ENCODE peak calls at places on chromosomes 1 and 21, in five cellular contexts. One of them, this sample, is unnamed.

GRCh38 chr1:33348194-33348593 is 27.3 kb upstream of the A3GALT2 start:
- DNase-seq in GM23248: peak; percentile 66
- DNase-seq in PC-3: peak; percentile 28
- DNase-seq in IMR-90: peak; percentile 52
- DNase-seq in kidney: no peak
- DNase-seq in this sample: no peak

GRCh38 chr1:32215629-32216505 is 6.3 kb downstream of the TMEM234 start:
- DNase-seq in GM23248: peak; percentile 85
- DNase-seq in PC-3: peak; percentile 81
- DNase-seq in IMR-90: peak; percentile 66
- DNase-seq in kidney: no peak
- DNase-seq in this sample: peak; percentile 83

GRCh38 chr1:155069551-155070391 is 6.2 kb downstream of the EFNA4 start:
- DNase-seq in GM23248: no peak
- DNase-seq in PC-3: no peak
- DNase-seq in IMR-90: no peak
- DNase-seq in kidney: no peak
- DNase-seq in this sample: peak; percentile 52

GRCh38 chr1:197145451-197146029 is 929 bp downstream of the ASPM start:
- DNase-seq in GM23248: peak; percentile 41
- DNase-seq in PC-3: no peak
- DNase-seq in IMR-90: no peak
- DNase-seq in kidney: no peak
- DNase-seq in this sample: peak; percentile 25

GRCh38 chr1:160127865-160128523 is 12.4 kb downstream of the ATP1A2 start:
- DNase-seq in GM23248: peak; percentile 86
- DNase-seq in PC-3: peak; percentile 54
- DNase-seq in IMR-90: peak; percentile 60
- DNase-seq in kidney: peak; percentile 4
- DNase-seq in this sample: no peak

GRCh38 chr1:53408013-53408754 is 51.0 kb upstream of the DMRTB1 start:
- DNase-seq in GM23248: peak; percentile 61
- DNase-seq in PC-3: no peak
- DNase-seq in IMR-90: peak; percentile 39
- DNase-seq in kidney: no peak
- DNase-seq in this sample: no peak

GRCh38 chr1:215539803-215540575 is 27.1 kb upstream of the KCTD3 start:
- DNase-seq in GM23248: peak; percentile 56
- DNase-seq in PC-3: peak; percentile 74
- DNase-seq in IMR-90: peak; percentile 23
- DNase-seq in kidney: no peak
- DNase-seq in this sample: no peak

GRCh38 chr1:214678386-214678785 is 75.4 kb downstream of the CENPF start:
- DNase-seq in GM23248: no peak
- DNase-seq in PC-3: peak; percentile 88
- DNase-seq in IMR-90: peak; percentile 37
- DNase-seq in kidney: no peak
- DNase-seq in this sample: peak; percentile 25

GRCh38 chr21:38913120-38913975 is 107.6 kb downstream of the ETS2 start:
- DNase-seq in GM23248: peak; percentile 84
- DNase-seq in PC-3: peak; percentile 85
- DNase-seq in IMR-90: peak; percentile 69
- DNase-seq in kidney: peak; percentile 96
- DNase-seq in this sample: peak; percentile 92

GRCh38 chr1:119787776-119788175 is 19.1 kb upstream of the HMGCS2 start:
- DNase-seq in GM23248: peak; percentile 25
- DNase-seq in PC-3: peak; percentile 63
- DNase-seq in IMR-90: peak; percentile 63
- DNase-seq in kidney: no peak
- DNase-seq in this sample: no peak

GRCh38 chr1:67700692-67701410 is 15.8 kb downstream of the GADD45A start:
- DNase-seq in GM23248: peak; percentile 29
- DNase-seq in PC-3: peak; percentile 78
- DNase-seq in IMR-90: peak; percentile 73
- DNase-seq in kidney: no peak
- DNase-seq in this sample: no peak

GRCh38 chr1:33724348-33724747 is 139.5 kb upstream of the HMGB4 start:
- DNase-seq in GM23248: peak; percentile 7
- DNase-seq in PC-3: no peak
- DNase-seq in IMR-90: no peak
- DNase-seq in kidney: no peak
- DNase-seq in this sample: no peak

GRCh38 chr1:203152158-203153034 is 23.2 kb downstream of the MYBPH start:
- DNase-seq in GM23248: peak; percentile 69
- DNase-seq in PC-3: peak; percentile 82
- DNase-seq in IMR-90: peak; percentile 49
- DNase-seq in kidney: peak; percentile 64
- DNase-seq in this sample: no peak

GRCh38 chr1:227351443-227351842 is 33.2 kb upstream of the CDC42BPA start:
- DNase-seq in GM23248: peak; percentile 10
- DNase-seq in PC-3: peak; percentile 93
- DNase-seq in IMR-90: peak; percentile 40
- DNase-seq in kidney: no peak
- DNase-seq in this sample: no peak

GRCh38 chr1:2133879-2134215 is 60.7 kb downstream of the FAAP20 start:
- DNase-seq in GM23248: no peak
- DNase-seq in PC-3: no peak
- DNase-seq in IMR-90: no peak
- DNase-seq in kidney: peak; percentile 87
- DNase-seq in this sample: no peak

GRCh38 chr1:2134232-2134603 is 60.4 kb downstream of the FAAP20 start:
- DNase-seq in GM23248: no peak
- DNase-seq in PC-3: no peak
- DNase-seq in IMR-90: no peak
- DNase-seq in kidney: no peak
- DNase-seq in this sample: no peak

GRCh38 chr1:2130871-2131289 is 63.7 kb downstream of the FAAP20 start:
- DNase-seq in GM23248: no peak
- DNase-seq in PC-3: no peak
- DNase-seq in IMR-90: no peak
- DNase-seq in kidney: peak; percentile 66
- DNase-seq in this sample: no peak

GRCh38 chr1:2133039-2133878 is 61.3 kb downstream of the FAAP20 start:
- DNase-seq in GM23248: peak; percentile 100
- DNase-seq in PC-3: peak; percentile 99
- DNase-seq in IMR-90: peak; percentile 99
- DNase-seq in kidney: peak; percentile 99
- DNase-seq in this sample: peak; percentile 97

DNA sequence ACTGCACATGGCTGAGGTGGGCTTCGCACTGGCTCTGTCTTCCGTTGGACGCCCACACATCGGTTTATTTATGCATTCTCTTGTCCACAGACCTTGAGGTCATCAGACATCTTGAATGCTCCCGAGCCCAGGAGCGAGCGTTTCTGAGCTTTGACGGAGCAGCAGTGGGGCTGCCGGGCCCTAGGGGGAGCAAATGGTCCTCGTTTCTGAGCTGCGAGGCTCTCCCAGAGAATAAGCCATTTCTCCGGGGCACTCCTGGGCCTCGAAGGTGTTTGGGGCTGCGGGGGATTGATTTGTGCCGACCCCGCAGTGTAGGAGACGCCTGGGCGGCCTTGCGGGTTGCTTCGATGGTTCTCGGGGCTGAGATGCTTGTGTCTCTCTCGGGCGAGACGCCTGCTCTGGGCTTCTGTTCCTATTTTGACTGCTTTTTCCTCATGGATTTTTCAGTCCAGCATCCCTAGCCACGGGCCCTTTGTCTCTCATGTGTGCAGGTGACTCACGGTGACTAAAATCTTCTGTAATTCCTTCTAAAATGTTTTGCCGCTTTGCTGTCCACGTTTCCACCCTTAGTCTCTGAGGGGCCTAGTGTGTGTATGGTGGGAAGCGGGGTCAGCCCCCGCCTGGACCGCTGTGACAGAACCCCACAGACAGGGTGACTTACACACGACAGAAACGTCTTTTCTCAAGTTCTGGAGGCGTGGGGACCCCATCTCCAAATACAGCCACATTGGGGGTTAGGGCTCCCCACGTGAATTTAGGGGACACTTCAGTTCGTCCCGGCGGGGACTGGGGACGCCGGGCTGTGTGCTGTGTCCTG is 62.1 kb downstream of the FAAP20 start:
- DNase-seq in GM23248: peak; percentile 96
- DNase-seq in PC-3: peak; percentile 91
- DNase-seq in IMR-90: peak; percentile 85
- DNase-seq in kidney: peak; percentile 80
- DNase-seq in this sample: no peak
- H3K9ac ChIP-seq in GM23248: peak overlapping the region; percentile 96
- H3K9ac ChIP-seq in PC-3: peak overlapping the region; percentile 82
- H3K9ac ChIP-seq in IMR-90: peak overlapping the region; percentile 41
- H3K9ac ChIP-seq in kidney: peak overlapping the region; percentile 33
- H3K9ac ChIP-seq in this sample: peak overlapping the region; percentile 79

GRCh38 chr1:1899967-1900327 is 9.1 kb upstream of the GNB1 start:
- DNase-seq in GM23248: no peak
- DNase-seq in PC-3: no peak
- DNase-seq in IMR-90: no peak
- DNase-seq in kidney: peak; percentile 48
- DNase-seq in this sample: no peak

GRCh38 chr1:1901641-1902294 is 10.9 kb upstream of the GNB1 start:
- DNase-seq in GM23248: no peak
- DNase-seq in PC-3: no peak
- DNase-seq in IMR-90: no peak
- DNase-seq in kidney: peak; percentile 71
- DNase-seq in this sample: no peak

GRCh38 chr1:1898246-1898933 is 7.5 kb upstream of the GNB1 start:
- DNase-seq in GM23248: no peak
- DNase-seq in PC-3: no peak
- DNase-seq in IMR-90: no peak
- DNase-seq in kidney: no peak
- DNase-seq in this sample: no peak

GRCh38 chr1:1900883-1901640 is 10.2 kb upstream of the GNB1 start:
- DNase-seq in GM23248: no peak
- DNase-seq in PC-3: no peak
- DNase-seq in IMR-90: no peak
- DNase-seq in kidney: peak; percentile 75
- DNase-seq in this sample: no peak

GRCh38 chr1:1899266-1899966 is 8.5 kb upstream of the GNB1 start:
- DNase-seq in GM23248: no peak
- DNase-seq in PC-3: peak; percentile 34
- DNase-seq in IMR-90: no peak
- DNase-seq in kidney: peak; percentile 50
- DNase-seq in this sample: no peak
- H3K9ac ChIP-seq in GM23248: no peak overlapping the region
- H3K9ac ChIP-seq in PC-3: no peak overlapping the region
- H3K9ac ChIP-seq in IMR-90: no peak overlapping the region
- H3K9ac ChIP-seq in kidney: no peak overlapping the region
- H3K9ac ChIP-seq in this sample: no peak overlapping the region

GRCh38 chr1:21323091-21323490 is 32.8 kb upstream of the ECE1 start:
- DNase-seq in GM23248: peak; percentile 41
- DNase-seq in PC-3: no peak
- DNase-seq in IMR-90: no peak
- DNase-seq in kidney: no peak
- DNase-seq in this sample: no peak

GRCh38 chr1:21326861-21327344 is 36.6 kb upstream of the ECE1 start:
- DNase-seq in GM23248: no peak
- DNase-seq in PC-3: no peak
- DNase-seq in IMR-90: no peak
- DNase-seq in kidney: no peak
- DNase-seq in this sample: no peak

GRCh38 chr1:21324368-21325137 is 34.3 kb upstream of the ECE1 start:
- DNase-seq in GM23248: peak; percentile 95
- DNase-seq in PC-3: peak; percentile 96
- DNase-seq in IMR-90: peak; percentile 91
- DNase-seq in kidney: peak; percentile 96
- DNase-seq in this sample: peak; percentile 82

GRCh38 chr1:21325731-21326387 is 35.6 kb upstream of the ECE1 start:
- DNase-seq in GM23248: no peak
- DNase-seq in PC-3: no peak
- DNase-seq in IMR-90: no peak
- DNase-seq in kidney: no peak
- DNase-seq in this sample: no peak

DNA sequence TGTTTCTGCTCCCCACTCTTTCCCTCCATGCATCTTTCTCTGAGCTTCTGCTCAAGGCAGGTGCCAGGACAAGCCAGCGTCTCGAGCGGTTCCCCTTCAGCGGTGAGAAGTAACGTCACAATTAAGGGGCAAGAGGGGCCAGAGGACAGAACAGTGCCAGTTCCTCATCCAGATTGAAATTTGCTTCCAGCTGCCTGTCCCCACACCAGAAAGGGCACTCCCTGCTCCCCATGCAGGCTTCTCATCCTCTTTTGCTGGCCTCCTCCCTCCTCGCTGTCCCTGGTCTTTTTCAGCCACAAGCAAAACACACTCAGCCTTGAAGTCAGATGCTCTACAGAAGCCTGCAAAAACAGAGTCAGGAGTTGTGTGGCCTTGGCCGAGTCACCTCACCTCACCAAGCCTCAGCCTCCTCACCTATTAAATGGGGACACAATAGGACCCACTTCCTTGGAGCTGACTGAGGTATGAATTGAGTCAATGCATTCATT is 35.0 kb upstream of the ECE1 start:
- DNase-seq in GM23248: peak; percentile 47
- DNase-seq in PC-3: no peak
- DNase-seq in IMR-90: no peak
- DNase-seq in kidney: no peak
- DNase-seq in this sample: no peak
- H3K9ac ChIP-seq in GM23248: peak overlapping the region; percentile 67
- H3K9ac ChIP-seq in PC-3: peak overlapping the region; percentile 72
- H3K9ac ChIP-seq in IMR-90: peak overlapping the region; percentile 60
- H3K9ac ChIP-seq in kidney: no peak overlapping the region
- H3K9ac ChIP-seq in this sample: no peak overlapping the region

GRCh38 chr1:39812913-39813312 is 24.2 kb upstream of the BMP8B start:
- DNase-seq in GM23248: no peak
- DNase-seq in PC-3: no peak
- DNase-seq in IMR-90: no peak
- DNase-seq in kidney: no peak
- DNase-seq in this sample: no peak

GRCh38 chr1:39819091-39819812 is 30.6 kb upstream of the BMP8B start:
- DNase-seq in GM23248: no peak
- DNase-seq in PC-3: no peak
- DNase-seq in IMR-90: no peak
- DNase-seq in kidney: no peak
- DNase-seq in this sample: peak; percentile 91

GRCh38 chr1:39818482-39818881 is 29.8 kb upstream of the BMP8B start:
- DNase-seq in GM23248: no peak
- DNase-seq in PC-3: peak; percentile 75
- DNase-seq in IMR-90: no peak
- DNase-seq in kidney: no peak
- DNase-seq in this sample: peak; percentile 82

GRCh38 chr1:39822146-39822545 is 33.5 kb upstream of the BMP8B start:
- DNase-seq in GM23248: no peak
- DNase-seq in PC-3: no peak
- DNase-seq in IMR-90: no peak
- DNase-seq in kidney: no peak
- DNase-seq in this sample: no peak

DNA sequence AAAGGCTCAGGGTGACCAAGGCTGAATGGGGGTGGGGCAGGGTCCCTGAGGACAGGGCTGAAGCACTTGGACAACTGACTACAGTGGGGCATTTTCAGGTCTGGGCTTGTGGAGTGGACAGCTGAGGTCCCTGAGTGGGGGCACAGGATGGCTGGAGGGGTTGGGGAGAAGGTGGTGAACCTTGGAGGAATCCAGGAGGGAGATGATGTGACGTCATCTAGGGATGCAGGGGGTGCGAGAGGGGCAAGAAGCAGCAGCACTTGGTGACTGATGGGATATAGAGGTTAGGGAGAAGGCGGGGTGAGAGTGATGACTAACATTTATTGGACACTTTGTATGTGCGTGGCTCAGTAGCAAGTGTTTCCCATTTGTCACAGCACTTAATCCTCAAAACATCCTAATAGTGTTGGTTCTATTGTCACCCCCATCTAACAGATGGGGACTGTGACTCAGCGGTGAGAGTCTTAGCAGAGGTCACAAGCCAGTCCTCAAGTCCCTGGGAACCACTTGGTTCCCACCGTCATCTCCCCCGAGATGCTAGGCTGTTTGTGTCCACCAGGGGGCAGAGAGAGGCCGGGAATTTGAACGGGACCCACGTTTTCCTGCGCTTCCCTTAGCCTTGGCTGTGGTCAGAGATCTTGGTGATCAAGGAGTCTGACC is 27.9 kb upstream of the BMP8B start:
- DNase-seq in GM23248: peak; percentile 92
- DNase-seq in PC-3: peak; percentile 89
- DNase-seq in IMR-90: peak; percentile 91
- DNase-seq in kidney: peak; percentile 83
- DNase-seq in this sample: peak; percentile 82
- H3K9ac ChIP-seq in GM23248: no peak overlapping the region
- H3K9ac ChIP-seq in PC-3: peak overlapping the region; percentile 59
- H3K9ac ChIP-seq in IMR-90: no peak overlapping the region
- H3K9ac ChIP-seq in kidney: no peak overlapping the region
- H3K9ac ChIP-seq in this sample: peak overlapping the region; percentile 46